ENCODE peak calls at places on chromosomes 12 and 14, in nine cellular contexts. Y is astrocyte of the spinal cord; P is endodermal cell; K is AG04450; G is endothelial cell; B is CD4-positive, alpha-beta T cell; F is IMR-90; C is WERI-Rb-1; X is fibroblast of pulmonary artery. V is an unnamed sample.

GRCh38 chr14:37546621-37547447 is 48.2 kb downstream of the FOXA1 start:
- DNase-seq in Y (peak), P (peak), K (no peak), G (no peak), B (no peak), F (peak), C (no peak), X (no peak), V (no peak)

GRCh38 chr12:62866451-62867082 is 68.4 kb downstream of the PPM1H start:
- DNase-seq in Y (peak), P (peak), K (peak), G (peak), B (no peak), F (peak), C (no peak), X (peak), V (no peak)

GRCh38 chr12:57112492-57113294 is 1.5 kb upstream of the STAT6 start:
- DNase-seq in Y (no peak), P (no peak), K (no peak), G (no peak), B (no peak), F (no peak), C (peak), X (no peak), V (no peak)

GRCh38 chr14:74977901-74978385 is 22.5 kb upstream of the PGF start:
- DNase-seq in Y (no peak), P (no peak), K (no peak), G (no peak), B (no peak), F (no peak), C (no peak), X (no peak), V (no peak)

GRCh38 chr14:35380794-35381193 is 23.8 kb downstream of the NFKBIA start:
- DNase-seq in Y (no peak), P (no peak), K (no peak), G (no peak), B (no peak), F (no peak), C (no peak), X (no peak), V (no peak)

GRCh38 chr12:63752283-63752682 is 27.4 kb upstream of the RXYLT1 start:
- DNase-seq in Y (no peak), P (no peak), K (no peak), G (peak), B (no peak), F (no peak), C (no peak), X (no peak), V (no peak)

GRCh38 chr12:16030729-16031128 is 119.6 kb downstream of the DERA start:
- DNase-seq in Y (no peak), P (no peak), K (no peak), G (no peak), B (no peak), F (peak), C (no peak), X (no peak), V (no peak)

GRCh38 chr12:53840316-53840715 is 88.5 kb upstream of the CISTR start:
- DNase-seq in Y (no peak), P (no peak), K (no peak), G (no peak), B (no peak), F (no peak), C (no peak), X (no peak), V (no peak)

GRCh38 chr14:89277229-89277628 is 139.8 kb downstream of the FOXN3 start:
- DNase-seq in Y (no peak), P (no peak), K (no peak), G (no peak), B (no peak), F (no peak), C (no peak), X (no peak), V (no peak)

GRCh38 chr12:46217686-46218508 is 50.9 kb downstream of the SLC38A1 start:
- DNase-seq in Y (no peak), P (no peak), K (no peak), G (no peak), B (no peak), F (no peak), C (no peak), X (no peak), V (no peak)

GRCh38 chr12:11639463-11639862 is 10.0 kb upstream of the ETV6 start:
- DNase-seq in Y (no peak), P (no peak), K (no peak), G (no peak), B (no peak), F (no peak), C (no peak), X (no peak), V (no peak)

GRCh38 chr12:48883305-48884171 is 17.9 kb upstream of the RND1 start:
- DNase-seq in Y (no peak), P (peak), K (no peak), G (no peak), B (no peak), F (peak), C (no peak), X (peak), V (no peak)

GRCh38 chr14:91872011-91872476 is 4.7 kb upstream of the TC2N start:
- DNase-seq in Y (no peak), P (no peak), K (no peak), G (no peak), B (no peak), F (no peak), C (no peak), X (peak), V (peak)

GRCh38 chr14:67674480-67675218 is at the start of gene VTI1B:
- DNase-seq in Y (peak), P (peak), K (no peak), G (peak), B (peak), F (peak), C (peak), X (peak), V (peak)
- TF ChIP-seq CTCF in Y (peak), P (peak), K (peak), G (no peak), B (no peak), F (peak), C (peak), X (peak), V (no peak)

GRCh38 chr14:95523818-95524448 is 7.5 kb upstream of the SYNE3 start:
- DNase-seq in Y (peak), P (peak), K (peak), G (no peak), B (no peak), F (peak), C (no peak), X (peak), V (no peak)
- TF ChIP-seq CTCF in Y (peak), P (peak), K (peak), G (no peak), B (peak), F (no peak), C (no peak), X (no peak), V (no peak)

GRCh38 chr12:106709068-106709511 is 65.4 kb upstream of the RIC8B start:
- DNase-seq in Y (no peak), P (peak), K (no peak), G (no peak), B (no peak), F (no peak), C (no peak), X (no peak), V (no peak)
- TF ChIP-seq CTCF in Y (no peak), P (peak), K (no peak), G (no peak), B (no peak), F (no peak), C (peak), X (no peak), V (no peak)

GRCh38 chr14:99229654-99230215 is 42.3 kb downstream of the BCL11B start:
- DNase-seq in Y (no peak), P (no peak), K (no peak), G (no peak), B (no peak), F (no peak), C (no peak), X (no peak), V (no peak)

GRCh38 chr14:99231181-99231849 is 40.7 kb downstream of the BCL11B start:
- DNase-seq in Y (no peak), P (peak), K (no peak), G (no peak), B (no peak), F (no peak), C (no peak), X (no peak), V (no peak)

GRCh38 chr14:99232406-99233214 is 39.4 kb downstream of the BCL11B start:
- DNase-seq in Y (no peak), P (no peak), K (no peak), G (no peak), B (no peak), F (no peak), C (no peak), X (no peak), V (no peak)

GRCh38 chr14:99231850-99232401 is 40.1 kb downstream of the BCL11B start:
- DNase-seq in Y (no peak), P (peak), K (no peak), G (peak), B (no peak), F (no peak), C (no peak), X (no peak), V (peak)

GRCh38 chr14:99230271-99231141 is 41.5 kb downstream of the BCL11B start:
- DNase-seq in Y (no peak), P (peak), K (no peak), G (no peak), B (peak), F (no peak), C (no peak), X (no peak), V (no peak)
- TF ChIP-seq CTCF in Y (no peak), P (peak), K (no peak), G (no peak), B (peak), F (no peak), C (no peak), X (no peak), V (no peak)

GRCh38 chr12:122126713-122127597 is 47.1 kb downstream of the IL31 start:
- DNase-seq in Y (no peak), P (peak), K (no peak), G (no peak), B (no peak), F (no peak), C (no peak), X (no peak), V (no peak)
- TF ChIP-seq CTCF in Y (no peak), P (peak), K (peak), G (no peak), B (no peak), F (no peak), C (no peak), X (no peak), V (no peak)